ENCODE peak calls at places on chromosomes 4 and X, in eight cellular contexts. A is choroid plexus epithelial cell, T is astrocyte of the cerebellum, I is Peyer's patch, C is upper lobe of right lung, K is heart right ventricle, B is cardiac fibroblast, S is suprapubic skin. J is an unnamed sample.

GRCh38 chr4:122423246-122423645 is 33.3 kb downstream of the IL2 start:
- DNase-seq in A (peak; percentile 9), T (no peak), I (no peak), C (no peak), K (no peak), B (peak; percentile 2), S (no peak), J (no peak)

GRCh38 chr4:138053601-138054322 is 188.4 kb downstream of the SLC7A11 start:
- DNase-seq in A (peak; percentile 95), T (peak; percentile 63), I (no peak), C (no peak), K (no peak), B (peak; percentile 83), S (no peak), J (no peak)

GRCh38 chr4:70801265-70801809 is 38.4 kb downstream of the GRSF1 start:
- DNase-seq in A (no peak), T (no peak), I (no peak), C (no peak), K (no peak), B (no peak), S (no peak), J (peak; percentile 45)

GRCh38 chrX:2928127-2928582 is 984 bp downstream of the ARSD start:
- DNase-seq in A (no peak), T (peak; percentile 31), I (peak; percentile 64), C (peak; percentile 79), K (peak; percentile 34), B (no peak), S (no peak), J (no peak)

GRCh38 chr4:30722092-30722915 is 2.1 kb downstream of the PCDH7 start:
- DNase-seq in A (no peak), T (no peak), I (no peak), C (no peak), K (no peak), B (no peak), S (no peak), J (peak; percentile 1)

GRCh38 chrX:133921764-133922389 is 63.5 kb downstream of the GPC3 start:
- DNase-seq in A (peak; percentile 34), T (no peak), I (peak; percentile 75), C (peak; percentile 64), K (peak; percentile 3), B (peak; percentile 26), S (no peak), J (peak; percentile 45)

GRCh38 chr4:145217339-145217738 is 37.0 kb upstream of the OTUD4 start:
- DNase-seq in A (no peak), T (no peak), I (no peak), C (no peak), K (no peak), B (no peak), S (no peak), J (no peak)

GRCh38 chr4:117400039-117400835 is 314.9 kb upstream of the TRAM1L1 start:
- DNase-seq in A (peak; percentile 83), T (peak; percentile 72), I (no peak), C (no peak), K (no peak), B (peak; percentile 49), S (no peak), J (no peak)

GRCh38 chr4:162852642-162853041 is 314.0 kb downstream of the NAF1 start:
- DNase-seq in A (no peak), T (no peak), I (no peak), C (no peak), K (no peak), B (no peak), S (no peak), J (no peak)

DNA sequence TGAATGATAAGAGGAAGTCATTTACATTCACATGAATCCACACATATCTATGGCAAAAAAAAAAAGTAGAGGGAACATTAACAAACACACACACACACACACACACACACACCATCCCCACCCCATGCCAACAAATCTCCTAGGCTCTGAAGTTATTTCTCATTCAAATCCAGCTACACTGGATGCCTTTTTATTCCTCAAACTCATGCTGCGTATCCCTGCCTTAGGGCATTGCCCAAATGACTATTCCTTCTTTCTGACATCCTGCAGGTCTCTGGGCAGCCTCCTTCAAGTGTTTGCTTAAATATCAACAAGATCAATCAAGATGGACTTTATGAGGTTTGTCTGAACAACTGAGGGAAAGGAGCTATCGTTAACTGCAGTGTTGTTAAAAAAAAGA is 106.5 kb upstream of the FAM9A start:
- DNase-seq in A (no peak), T (no peak), I (no peak), C (no peak), K (no peak), B (no peak), S (no peak), J (no peak)
- TF ChIP-seq CTCF in A (no peak), T (no peak), I (no peak), C (no peak), K (no peak), B (no peak), S (no peak), J (no peak)

DNA sequence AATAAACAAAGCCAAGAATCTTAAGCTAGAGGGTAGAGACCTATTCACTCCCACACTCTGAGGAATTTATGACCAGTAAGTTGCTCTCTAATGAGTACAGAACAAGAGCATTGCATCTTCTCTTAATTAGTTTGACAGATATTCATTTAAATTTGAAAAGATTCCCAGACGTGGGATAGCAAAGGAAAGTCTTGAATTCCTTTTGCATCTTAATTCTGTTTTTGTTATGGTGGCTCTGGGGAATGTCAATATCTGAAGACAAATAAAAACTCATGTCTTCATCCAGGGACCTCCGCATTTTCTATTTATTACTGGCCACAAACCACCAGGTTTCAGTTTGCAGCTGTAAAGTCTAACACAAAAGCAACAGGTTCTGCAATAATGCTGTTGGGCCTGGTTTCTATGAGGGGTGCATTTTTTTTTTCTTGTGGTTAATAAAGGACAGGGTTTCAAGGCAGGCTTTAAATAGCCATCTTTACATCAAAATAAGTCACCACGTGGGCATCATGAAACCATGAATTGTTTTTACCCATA is 172.3 kb downstream of the SHROOM3 start:
- DNase-seq in A (no peak), T (no peak), I (no peak), C (no peak), K (no peak), B (peak; percentile 54), S (no peak), J (no peak)
- TF ChIP-seq CTCF in A (no peak), T (no peak), I (no peak), C (no peak), K (no peak), B (no peak), S (no peak), J (no peak)

DNA sequence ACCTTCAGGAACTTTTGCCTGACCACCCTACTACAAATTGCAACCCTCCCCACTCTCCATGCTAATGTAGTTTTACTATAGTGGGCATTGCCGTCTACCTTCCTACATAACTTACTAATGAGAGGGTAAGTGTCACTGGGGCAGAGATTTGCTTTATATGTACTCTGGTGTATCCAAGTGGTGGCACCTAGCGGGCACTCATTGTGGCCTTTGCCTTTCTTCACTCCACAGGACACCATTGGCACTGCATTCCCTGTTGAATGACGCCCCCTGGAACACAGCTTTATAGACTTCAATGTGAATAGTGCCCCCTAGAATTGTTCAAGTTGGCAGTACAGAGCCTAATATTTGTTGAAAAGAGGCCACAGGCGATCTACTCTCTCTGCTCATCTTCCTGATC is 215.8 kb downstream of the MID1IP1 start:
- DNase-seq in A (no peak), T (no peak), I (peak; percentile 58), C (no peak), K (no peak), B (no peak), S (no peak), J (no peak)
- TF ChIP-seq CTCF in A (no peak), T (no peak), I (no peak), C (no peak), K (no peak), B (no peak), S (no peak), J (no peak)

DNA sequence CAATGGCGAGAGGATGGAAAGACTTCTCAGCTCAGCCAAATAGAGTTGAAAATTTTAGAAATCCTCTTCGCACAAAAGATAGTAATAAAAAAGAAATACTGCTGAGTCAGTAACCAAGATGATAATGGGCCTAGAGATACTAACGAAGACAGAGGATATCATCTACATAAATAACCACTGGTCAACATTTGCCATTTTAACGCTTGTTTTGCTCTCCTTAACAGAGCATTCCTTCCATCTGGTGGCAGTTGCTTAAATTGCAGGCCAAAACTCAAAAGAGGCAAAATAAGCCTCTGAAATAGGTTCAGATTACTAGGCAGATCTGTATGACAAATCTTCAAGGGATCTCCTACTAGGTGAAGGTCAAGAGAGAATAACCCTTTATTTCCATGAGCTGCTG is 51.7 kb upstream of the MCF2 start:
- DNase-seq in A (peak; percentile 60), T (no peak), I (no peak), C (no peak), K (no peak), B (peak; percentile 30), S (no peak), J (peak; percentile 3)
- TF ChIP-seq CTCF in A (peak; percentile 68), T (peak; percentile 60), I (no peak), C (peak; percentile 13), K (peak; percentile 37), B (peak; percentile 47), S (no peak), J (no peak)